ENCODE peak calls at places on chromosome 4, in six cellular contexts. R is CD8-positive, alpha-beta T cell; C is Caco-2; F is pancreas; O is stomach; P is bronchial epithelial cell. U is an unnamed sample.

GRCh38 chr4:149768477-149768876 is 47.2 kb downstream of the IQCM start:
- DNase-seq in R (no peak), C (no peak), F (no peak), O (no peak), P (no peak), U (no peak)

GRCh38 chr4:22969314-22969896 is 276.7 kb downstream of the GBA3 start:
- DNase-seq in R (no peak), C (peak; percentile 28), F (no peak), O (no peak), P (peak; percentile 67), U (peak; percentile 37)

GRCh38 chr4:112284166-112284565 is 1.5 kb downstream of the TIFA start:
- DNase-seq in R (no peak), C (no peak), F (no peak), O (no peak), P (no peak), U (no peak)

GRCh38 chr4:67151376-67152343 is 393.6 kb downstream of the CENPC start:
- DNase-seq in R (no peak), C (no peak), F (no peak), O (no peak), P (no peak), U (no peak)

GRCh38 chr4:118237531-118237930 is 115.3 kb downstream of the PRSS12 start:
- DNase-seq in R (no peak), C (no peak), F (no peak), O (no peak), P (no peak), U (no peak)

GRCh38 chr4:186724048-186724860 is 598 bp upstream of the FAT1 start:
- DNase-seq in R (no peak), C (peak; percentile 60), F (peak; percentile 68), O (peak; percentile 64), P (no peak), U (peak; percentile 56)

GRCh38 chr4:165512464-165512863 is 133.7 kb downstream of the CPE start:
- DNase-seq in R (no peak), C (no peak), F (no peak), O (no peak), P (no peak), U (no peak)

GRCh38 chr4:8350841-8351461 is 81.4 kb downstream of the HTRA3 start:
- DNase-seq in R (no peak), C (no peak), F (no peak), O (peak; percentile 24), P (no peak), U (no peak)

GRCh38 chr4:142683997-142684396 is 162.1 kb downstream of the INPP4B start:
- DNase-seq in R (no peak), C (no peak), F (no peak), O (no peak), P (no peak), U (no peak)

GRCh38 chr4:150149381-150149780 is 71.1 kb downstream of the DCLK2 start:
- DNase-seq in R (no peak), C (no peak), F (no peak), O (no peak), P (no peak), U (peak; percentile 54)

GRCh38 chr4:8506006-8506372 is 65.4 kb downstream of the TRMT44 start:
- DNase-seq in R (no peak), C (no peak), F (no peak), O (no peak), P (no peak), U (no peak)

GRCh38 chr4:25916870-25917269 is 2.9 kb downstream of the SMIM20 start:
- DNase-seq in R (no peak), C (no peak), F (no peak), O (no peak), P (no peak), U (no peak)

GRCh38 chr4:52704133-52704532 is 45.0 kb upstream of the USP46 start:
- DNase-seq in R (no peak), C (no peak), F (no peak), O (no peak), P (peak; percentile 15), U (no peak)

GRCh38 chr4:156303708-156304107 is 350.0 kb upstream of the CTSO start:
- DNase-seq in R (no peak), C (no peak), F (no peak), O (no peak), P (no peak), U (no peak)

GRCh38 chr4:1834047-1834769 is 21.7 kb downstream of the LETM1 start:
- DNase-seq in R (no peak), C (no peak), F (no peak), O (no peak), P (no peak), U (no peak)

GRCh38 chr4:6641164-6641970 is 882 bp downstream of the MRFAP1 start:
- DNase-seq in R (peak; percentile 65), C (peak; percentile 34), F (peak; percentile 50), O (peak; percentile 40), P (peak; percentile 48), U (peak; percentile 37)

GRCh38 chr4:148436512-148436911 is 5.7 kb downstream of the NR3C2 start:
- DNase-seq in R (no peak), C (no peak), F (no peak), O (no peak), P (no peak), U (no peak)

GRCh38 chr4:92232566-92232965 is 71.2 kb upstream of the GRID2 start:
- DNase-seq in R (no peak), C (no peak), F (no peak), O (no peak), P (peak; percentile 70), U (no peak)

GRCh38 chr4:116055857-116056827 is 942.7 kb upstream of the NDST4 start:
- DNase-seq in R (no peak), C (no peak), F (no peak), O (no peak), P (peak; percentile 33), U (peak; percentile 26)

GRCh38 chr4:39631700-39632079 is 7.0 kb downstream of the SMIM14 start:
- DNase-seq in R (no peak), C (no peak), F (no peak), O (no peak), P (no peak), U (no peak)

GRCh38 chr4:165326831-165327210 is 648 bp upstream of the MSMO1 start:
- DNase-seq in R (no peak), C (peak; percentile 38), F (peak; percentile 44), O (no peak), P (peak; percentile 46), U (no peak)

GRCh38 chr4:113646456-113646809 is 115.1 kb downstream of the CAMK2D start:
- DNase-seq in R (no peak), C (peak; percentile 42), F (no peak), O (no peak), P (peak; percentile 71), U (peak; percentile 30)

GRCh38 chr4:183675625-183676024 is 16.5 kb downstream of the TRAPPC11 start:
- DNase-seq in R (no peak), C (no peak), F (no peak), O (no peak), P (no peak), U (no peak)

GRCh38 chr4:66736593-66736992 is 808.7 kb downstream of the CENPC start:
- DNase-seq in R (no peak), C (no peak), F (no peak), O (no peak), P (peak; percentile 32), U (no peak)

GRCh38 chr4:89496851-89497250 is 189.3 kb upstream of the GPRIN3 start:
- DNase-seq in R (no peak), C (no peak), F (no peak), O (no peak), P (peak; percentile 33), U (peak; percentile 44)

GRCh38 chr4:100149190-100149589 is 41.1 kb downstream of the DDIT4L start:
- DNase-seq in R (no peak), C (no peak), F (no peak), O (no peak), P (no peak), U (no peak)

GRCh38 chr4:188960411-188961093 is 821.3 kb downstream of the TRIML1 start:
- DNase-seq in R (no peak), C (no peak), F (no peak), O (no peak), P (no peak), U (peak; percentile 69)

GRCh38 chr4:111722321-111722720 is 422.9 kb upstream of the FAM241A start:
- DNase-seq in R (no peak), C (no peak), F (no peak), O (no peak), P (no peak), U (no peak)

GRCh38 chr4:122842392-122842791 is 15.8 kb downstream of the FGF2 start:
- DNase-seq in R (no peak), C (no peak), F (no peak), O (no peak), P (no peak), U (no peak)
- H3K4me3 ChIP-seq in R (no peak overlapping the region), C (no peak overlapping the region), F (no peak overlapping the region), O (no peak overlapping the region), P (no peak overlapping the region), U (no peak overlapping the region)

GRCh38 chr4:54225671-54226398 is 3.3 kb upstream of the PDGFRA start:
- DNase-seq in R (no peak), C (no peak), F (no peak), O (no peak), P (no peak), U (peak; percentile 16)
- H3K4me3 ChIP-seq in R (peak overlapping the region; percentile 37), C (no peak overlapping the region), F (peak overlapping the region; percentile 8), O (peak overlapping the region; percentile 35), P (peak overlapping the region; percentile 25), U (peak overlapping the region; percentile 8)

GRCh38 chr4:184808719-184809062 is 17.1 kb downstream of the ACSL1 start:
- DNase-seq in R (no peak), C (no peak), F (no peak), O (no peak), P (no peak), U (no peak)
- H3K4me3 ChIP-seq in R (no peak overlapping the region), C (no peak overlapping the region), F (no peak overlapping the region), O (no peak overlapping the region), P (no peak overlapping the region), U (no peak overlapping the region)

GRCh38 chr4:56272946-56273728 is 114.2 kb downstream of the AASDH start:
- DNase-seq in R (no peak), C (no peak), F (no peak), O (no peak), P (no peak), U (no peak)
- H3K4me3 ChIP-seq in R (no peak overlapping the region), C (no peak overlapping the region), F (no peak overlapping the region), O (no peak overlapping the region), P (no peak overlapping the region), U (no peak overlapping the region)

DNA sequence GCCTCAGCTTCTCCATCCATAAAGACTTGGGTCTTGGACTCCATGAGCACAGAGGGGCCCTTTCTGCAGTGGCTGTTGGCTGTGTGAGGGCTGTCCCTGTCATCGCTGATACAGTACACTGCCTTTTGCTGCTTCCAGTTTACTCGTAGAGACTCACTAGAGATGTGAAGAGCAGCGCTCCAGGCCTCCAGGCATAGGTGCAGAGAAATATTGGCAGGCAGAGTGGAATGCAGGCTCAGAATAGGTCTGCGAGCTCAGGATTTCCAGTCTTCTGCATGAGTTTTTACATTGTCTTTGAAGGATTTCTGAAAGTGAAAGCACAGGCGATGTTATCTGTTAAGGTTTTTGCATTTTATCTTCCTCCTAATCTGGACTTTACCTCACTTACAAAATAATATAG is 97.4 kb downstream of the AASDH start:
- DNase-seq in R (no peak), C (peak; percentile 17), F (no peak), O (no peak), P (no peak), U (peak; percentile 20)
- H3K4me3 ChIP-seq in R (no peak overlapping the region), C (no peak overlapping the region), F (no peak overlapping the region), O (no peak overlapping the region), P (no peak overlapping the region), U (no peak overlapping the region)